ENCODE peak calls at places on chromosomes 16 and 17, in ten cellular contexts. H is ovary; Y is astrocyte of the spinal cord; N is ELF-1; I is CD4-positive, CD25-positive, alpha-beta regulatory T cell; O is CD4-positive, alpha-beta T cell; L is AG10803; P is RWPE2; K is fibroblast of the conjunctiva; E is A549. V is an unnamed sample.

GRCh38 chr16:89661215-89661614 is 3.6 kb downstream of the SPATA33 start:
- DNase-seq in Y (no peak), P (no peak), E (no peak), K (no peak), N (no peak), H (no peak), O (no peak), L (no peak), I (no peak), V (no peak)

GRCh38 chr17:58577696-58578095 is 63.3 kb upstream of the MTMR4 start:
- DNase-seq in O (peak), K (no peak), E (peak), N (peak), I (peak), Y (peak), L (peak), P (no peak), H (peak), V (peak)

GRCh38 chr16:8919089-8919933 is 37.2 kb downstream of the LITAFD start:
- DNase-seq in O (no peak), N (no peak), Y (no peak), E (no peak), H (no peak), K (no peak), L (no peak), P (no peak), I (no peak), V (no peak)

GRCh38 chr17:44006581-44007345 is 2.3 kb downstream of the NAGS start:
- DNase-seq in E (peak), L (peak), H (peak), Y (peak), I (peak), P (peak), N (peak), K (peak), O (peak), V (peak)

GRCh38 chr16:86828202-86828601 is 249.9 kb downstream of the FOXL1 start:
- DNase-seq in E (no peak), L (no peak), I (no peak), P (peak), H (no peak), K (no peak), O (no peak), N (no peak), Y (no peak), V (no peak)

GRCh38 chr16:27859020-27859419 is 204.5 kb downstream of the GSG1L start:
- DNase-seq in Y (no peak), H (no peak), P (no peak), N (peak), I (no peak), O (no peak), L (no peak), K (no peak), E (no peak), V (no peak)

GRCh38 chr16:83633285-83633684 is 174.5 kb upstream of the HSBP1 start:
- DNase-seq in Y (no peak), H (no peak), N (no peak), K (no peak), O (no peak), L (no peak), I (no peak), P (no peak), E (no peak), V (no peak)

GRCh38 chr16:78503501-78504110 is 404.2 kb downstream of the WWOX start:
- DNase-seq in K (peak), E (peak), I (peak), P (no peak), L (peak), H (peak), O (no peak), N (no peak), Y (peak), V (no peak)

GRCh38 chr16:86509759-86510464 is 415 bp upstream of the FOXF1 start:
- DNase-seq in L (peak), I (no peak), N (peak), K (peak), O (no peak), P (no peak), H (peak), E (no peak), Y (peak), V (no peak)

GRCh38 chr17:896439-896838 is 83.1 kb downstream of the NXN start:
- DNase-seq in K (no peak), N (no peak), P (no peak), E (no peak), O (no peak), H (no peak), Y (no peak), I (no peak), L (no peak), V (no peak)

GRCh38 chr17:78378225-78379133 is at the start of gene PGS1:
- DNase-seq in O (peak), P (no peak), I (peak), N (peak), Y (peak), L (peak), E (peak), H (peak), K (no peak), V (peak)

GRCh38 chr17:31327534-31328526 is 6.4 kb upstream of the EVI2A start:
- DNase-seq in E (peak), P (no peak), H (no peak), L (peak), N (no peak), K (peak), Y (peak), O (no peak), I (no peak), V (no peak)

GRCh38 chr16:75116081-75116910 is at the start of gene LDHD:
- DNase-seq in Y (peak), L (peak), P (no peak), E (peak), H (peak), O (no peak), I (no peak), K (peak), N (peak), V (no peak)

GRCh38 chr17:50779747-50780363 is 12.5 kb upstream of the ANKRD40CL start:
- DNase-seq in I (peak), H (no peak), L (no peak), P (no peak), E (no peak), K (no peak), Y (no peak), N (no peak), O (peak), V (peak)

GRCh38 chr16:2152695-2153506 is 2.7 kb upstream of the TRAF7 start:
- DNase-seq in E (no peak), H (no peak), K (no peak), O (no peak), Y (peak), P (peak), L (no peak), I (no peak), N (peak), V (no peak)

GRCh38 chr16:29683543-29684090 is 4.6 kb downstream of the QPRT start:
- DNase-seq in N (no peak), O (no peak), Y (no peak), I (no peak), P (no peak), L (no peak), H (no peak), K (no peak), E (no peak), V (no peak)

GRCh38 chr16:26860506-26860905 is 206.2 kb upstream of the C16orf82 start:
- DNase-seq in O (no peak), E (no peak), L (no peak), K (no peak), Y (no peak), I (no peak), N (no peak), P (no peak), H (no peak), V (no peak)

GRCh38 chr16:70453891-70454220 is 539 bp upstream of the FCSK start:
- DNase-seq in P (no peak), Y (no peak), H (no peak), I (no peak), K (no peak), N (no peak), O (no peak), L (peak), E (peak), V (no peak)

GRCh38 chr17:57305918-57306317 is 49.6 kb downstream of the MSI2 start:
- DNase-seq in H (no peak), L (no peak), O (no peak), P (no peak), I (no peak), K (no peak), Y (no peak), E (no peak), N (no peak), V (no peak)

GRCh38 chr17:71966459-71967313 is 154.1 kb upstream of the SOX9 start:
- DNase-seq in N (no peak), K (no peak), I (no peak), H (no peak), P (no peak), L (no peak), Y (peak), O (no peak), E (no peak), V (no peak)

V was measured in activated T-cell treated with anti-CD3 and anti-CD28 coated beads for 48 hours.